ENCODE peak calls at places on chromosome 14, in five cellular contexts. D, S, X, I and C are unnamed samples.
A peak's percentile ranks its signal among the peaks of the same experiment; 100 is the strongest.

GRCh38 chr14:92726135-92726932 is 22.1 kb downstream of the LGMN start:
- DNase-seq in X (peak; percentile 58), S (peak; percentile 89), I (peak; percentile 52), D (peak; percentile 75), C (no peak)

GRCh38 chr14:64671591-64671990 is 32.6 kb upstream of the PLEKHG3 start:
- DNase-seq in S (peak; percentile 77), I (peak; percentile 31), X (no peak), D (no peak), C (no peak)

GRCh38 chr14:104550340-104550848 is 29.2 kb upstream of the C14orf180 start:
- DNase-seq in X (no peak), I (no peak), S (no peak), D (no peak), C (no peak)

GRCh38 chr14:54579606-54580005 is 12.7 kb downstream of the SAMD4A start:
- DNase-seq in D (no peak), S (peak; percentile 73), X (no peak), I (no peak), C (no peak)

GRCh38 chr14:53109028-53109687 is 44.0 kb downstream of the DDHD1 start:
- DNase-seq in S (no peak), I (no peak), D (no peak), X (no peak), C (no peak)

GRCh38 chr14:38074754-38075153 is 132.9 kb upstream of the SSTR1 start:
- DNase-seq in X (no peak), I (no peak), S (no peak), D (no peak), C (no peak)

GRCh38 chr14:91496790-91497189 is 13.3 kb downstream of the PPP4R3A start:
- DNase-seq in I (no peak), D (no peak), X (no peak), S (no peak), C (no peak)

GRCh38 chr14:37384870-37385596 is 187.3 kb downstream of the MIPOL1 start:
- DNase-seq in D (no peak), S (no peak), I (no peak), X (no peak), C (peak; percentile 3)

GRCh38 chr14:102125546-102125945 is 14.2 kb upstream of the WDR20 start:
- DNase-seq in X (no peak), D (no peak), S (no peak), I (no peak), C (no peak)

GRCh38 chr14:92718659-92719058 is 29.8 kb downstream of the LGMN start:
- DNase-seq in D (no peak), S (peak; percentile 37), I (no peak), X (no peak), C (no peak)

GRCh38 chr14:46368275-46368674 is 283.3 kb downstream of the RPL10L start:
- DNase-seq in D (no peak), X (no peak), I (no peak), S (no peak), C (no peak)

GRCh38 chr14:36605506-36605857 is 23.1 kb upstream of the NKX2-8 start:
- DNase-seq in S (no peak), X (no peak), I (no peak), D (no peak), C (no peak)

GRCh38 chr14:96130854-96131253 is 73.8 kb upstream of the BDKRB2 start:
- DNase-seq in X (no peak), D (no peak), S (peak; percentile 63), I (no peak), C (no peak)

GRCh38 chr14:61493996-61494395 is 172.6 kb downstream of the PRKCH start:
- DNase-seq in D (no peak), X (no peak), S (peak; percentile 23), I (no peak), C (no peak)

GRCh38 chr14:75249251-75249957 is 29.2 kb upstream of the FOS start:
- DNase-seq in X (no peak), S (no peak), D (no peak), I (no peak), C (peak; percentile 38)

GRCh38 chr14:103848720-103849077 is 1.3 kb upstream of the PPP1R13B start:
- DNase-seq in S (no peak), D (no peak), X (peak; percentile 46), I (peak; percentile 36), C (no peak)

GRCh38 chr14:56474419-56475022 is 105.1 kb upstream of the TMEM260 start:
- DNase-seq in I (no peak), D (no peak), X (no peak), S (peak; percentile 41), C (no peak)

GRCh38 chr14:32620724-32621123 is 291.6 kb downstream of the AKAP6 start:
- DNase-seq in I (no peak), S (peak; percentile 21), X (no peak), D (no peak), C (no peak)

GRCh38 chr14:101470266-101470665 is 91.0 kb upstream of the DIO3 start:
- DNase-seq in X (no peak), I (no peak), D (no peak), S (no peak), C (no peak)

DNA sequence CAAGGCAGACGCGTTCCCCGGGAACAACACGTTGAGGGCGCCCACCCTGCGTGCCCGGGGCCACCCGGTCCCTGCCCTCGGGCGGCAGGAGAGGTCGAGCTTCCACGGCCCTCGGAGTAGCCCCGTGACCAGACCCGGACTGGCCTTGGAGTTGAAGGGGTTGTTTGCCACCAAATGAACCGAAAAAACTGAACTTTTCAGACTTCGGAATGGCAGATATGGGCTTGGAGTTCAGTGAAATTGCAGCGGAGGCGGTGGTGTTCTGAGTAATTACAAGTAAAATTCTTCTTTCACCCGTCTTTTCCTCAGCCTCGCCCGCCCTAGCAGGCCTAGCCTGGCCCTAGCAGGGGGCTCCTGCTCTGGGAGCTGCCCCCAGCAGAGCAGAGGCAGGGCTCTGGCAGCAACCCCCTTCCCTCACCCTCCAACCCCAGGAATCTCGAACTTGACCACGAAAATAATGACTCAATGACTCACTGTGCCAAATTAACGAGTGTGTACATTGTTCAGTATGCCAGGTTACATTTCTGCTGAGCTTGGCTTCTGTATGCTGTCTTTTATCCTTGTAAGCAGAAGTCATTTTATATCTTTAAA is 1.1 kb downstream of the PAPLN start:
- DNase-seq in I (no peak), X (no peak), S (peak; percentile 73), D (no peak), C (no peak)
- H3K4me3 ChIP-seq in I (peak overlapping the region; percentile 56), X (peak overlapping the region; percentile 61), S (no peak overlapping the region), D (peak overlapping the region; percentile 84), C (peak overlapping the region; percentile 53)

GRCh38 chr14:60353410-60353809 is 104.4 kb downstream of the PPM1A start:
- DNase-seq in X (no peak), S (no peak), I (no peak), D (no peak), C (no peak)

GRCh38 chr14:60348211-60348610 is 99.2 kb downstream of the PPM1A start:
- DNase-seq in S (no peak), X (no peak), I (no peak), D (no peak), C (no peak)

GRCh38 chr14:60346706-60347105 is 97.7 kb downstream of the PPM1A start:
- DNase-seq in X (no peak), S (peak; percentile 4), D (no peak), I (no peak), C (no peak)

GRCh38 chr14:60350366-60350720 is 101.3 kb downstream of the PPM1A start:
- DNase-seq in I (no peak), D (no peak), X (no peak), S (no peak), C (no peak)

DNA sequence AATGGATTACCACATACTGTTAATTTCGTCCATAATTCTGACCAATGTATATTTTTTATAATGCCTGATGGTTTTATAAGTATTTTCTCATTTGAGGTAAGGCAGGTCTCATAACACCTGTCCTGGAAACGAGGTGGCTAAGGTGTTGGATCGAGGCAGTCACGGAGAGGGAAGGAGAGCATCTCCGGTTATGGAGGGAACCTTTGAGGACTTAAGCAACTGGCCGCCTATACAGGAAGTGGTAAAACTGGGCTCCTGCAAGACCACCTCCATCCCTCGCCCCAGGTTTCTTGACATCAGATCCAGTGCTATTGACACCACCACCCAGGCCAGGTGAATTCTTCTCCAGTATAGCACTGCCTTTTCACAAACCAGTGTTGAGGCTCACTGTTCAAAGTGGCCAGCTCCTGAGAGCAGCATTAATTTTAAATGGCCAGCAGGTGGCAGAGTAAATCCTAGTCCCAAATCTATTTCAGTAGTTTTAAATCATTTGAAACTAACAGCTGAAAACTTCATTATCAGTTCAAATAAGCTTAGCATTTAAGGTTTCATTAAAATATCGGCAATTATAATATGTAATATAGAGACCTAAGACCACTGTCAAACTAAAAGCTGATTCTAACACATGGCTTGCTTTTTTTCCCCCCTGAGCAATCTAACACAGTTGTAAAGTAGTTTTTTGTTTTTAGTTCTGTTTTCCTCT is 100.8 kb downstream of the PPM1A start:
- DNase-seq in X (peak; percentile 20), S (peak; percentile 56), D (no peak), I (peak; percentile 26), C (peak; percentile 18)
- H3K4me1 ChIP-seq in X (no peaks in the 10 kb centered on the region), S (no peaks in the 10 kb centered on the region), D (no peaks in the 10 kb centered on the region), I (peaks cover 6% of the 10 kb centered on the region), C (no peaks in the 10 kb centered on the region)

DNA sequence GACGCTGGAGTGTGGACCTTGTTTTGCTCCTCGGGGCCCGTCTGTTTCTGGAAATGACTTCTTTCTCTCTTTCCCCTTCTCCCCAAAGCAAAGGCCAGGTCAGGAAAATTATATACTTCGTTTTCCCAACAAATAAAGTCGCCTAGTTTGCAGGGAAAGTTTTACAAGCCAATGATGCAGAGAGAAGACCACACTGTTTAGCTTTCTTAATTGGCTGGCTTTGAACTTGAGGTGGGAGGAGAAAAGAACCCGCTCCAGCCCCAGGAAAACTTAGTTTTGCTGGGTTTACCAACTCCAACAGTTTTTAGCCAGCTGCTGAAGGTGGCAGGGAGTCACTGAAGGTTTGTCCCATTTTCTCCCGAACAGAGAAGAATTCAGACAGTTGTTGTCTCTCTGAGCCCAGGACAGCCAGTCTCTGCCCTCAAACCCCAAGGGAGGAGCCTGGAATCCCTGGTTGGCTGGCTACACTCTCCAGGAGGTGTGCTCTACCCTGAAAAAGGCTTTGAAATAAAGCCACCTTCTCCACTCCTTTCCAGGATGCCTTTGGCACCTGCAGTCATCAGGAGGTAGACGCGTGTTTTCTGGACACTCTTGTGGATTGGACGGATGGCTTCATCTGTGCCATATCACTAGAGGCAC is 24.8 kb downstream of the BCL11B start:
- DNase-seq in X (no peak), D (no peak), S (no peak), I (no peak), C (peak; percentile 47)
- H3K4me3 ChIP-seq in X (no peak overlapping the region), D (peak overlapping the region; percentile 63), S (no peak overlapping the region), I (no peak overlapping the region), C (no peak overlapping the region)

GRCh38 chr14:87160964-87161363 is 832.0 kb downstream of the GALC start:
- DNase-seq in X (no peak), I (no peak), D (no peak), S (no peak), C (no peak)

GRCh38 chr14:87153391-87153790 is 839.6 kb downstream of the GALC start:
- DNase-seq in I (no peak), S (no peak), D (no peak), X (no peak), C (no peak)

GRCh38 chr14:87153901-87154300 is 839.1 kb downstream of the GALC start:
- DNase-seq in S (peak; percentile 12), D (no peak), X (no peak), I (no peak), C (no peak)

GRCh38 chr14:87155850-87156491 is 837.0 kb downstream of the GALC start:
- DNase-seq in S (no peak), X (no peak), D (no peak), I (no peak), C (no peak)

DNA sequence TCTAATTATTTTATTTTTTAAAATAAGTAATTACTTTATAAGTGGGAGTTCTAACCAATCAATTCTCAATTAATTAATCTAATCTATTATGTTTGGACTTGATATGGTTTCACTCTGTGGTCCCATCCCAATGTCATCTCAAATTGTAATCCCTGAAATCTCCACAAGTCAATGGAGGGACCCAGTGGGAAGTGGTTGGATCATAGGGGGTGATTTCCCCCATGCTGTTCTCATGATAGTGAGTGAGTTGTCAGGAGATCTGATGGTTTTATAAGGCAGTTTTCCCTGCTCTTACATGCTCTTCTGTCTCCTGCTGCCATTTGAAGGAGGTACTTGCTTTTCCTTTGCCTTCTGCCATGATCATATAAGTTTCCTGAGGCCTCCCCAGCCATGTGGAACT is 836.1 kb downstream of the GALC start:
- DNase-seq in D (no peak), X (no peak), I (no peak), S (no peak), C (no peak)
- H3K4me1 ChIP-seq in D (no peaks in the 10 kb centered on the region), X (no peaks in the 10 kb centered on the region), I (no peaks in the 10 kb centered on the region), S (no peaks in the 10 kb centered on the region), C (no peaks in the 10 kb centered on the region)